ENCODE peak calls at places on chromosomes 3 and 15, in seven cellular contexts. P is GM10248, L is HuH-7, U is DMS153, W is RPMI7951, R is GM04503, O is memory B cell. F is an unnamed sample.

GRCh38 chr3:66039590-66039887 is 821 bp upstream of the MAGI1 start:
- DNase-seq in P (peak), L (peak), U (no peak), W (peak), R (no peak), O (no peak), F (peak)

GRCh38 chr3:150469931-150470740 is 62.0 kb downstream of the TSC22D2 start:
- DNase-seq in P (no peak), L (no peak), U (peak), W (peak), R (no peak), O (no peak), F (no peak)

GRCh38 chr15:64949383-64950141 is 37.9 kb downstream of the ANKDD1A start:
- DNase-seq in P (no peak), L (no peak), U (no peak), W (no peak), R (no peak), O (no peak), F (no peak)

GRCh38 chr3:186790261-186790981 is 7.0 kb downstream of the EIF4A2 start:
- DNase-seq in P (no peak), L (no peak), U (no peak), W (peak), R (no peak), O (no peak), F (peak)

GRCh38 chr15:68330911-68331310 is 53.4 kb downstream of the FEM1B start:
- DNase-seq in P (no peak), L (no peak), U (no peak), W (no peak), R (no peak), O (no peak), F (peak)

GRCh38 chr3:142418926-142419592 is 28.8 kb downstream of the XRN1 start:
- DNase-seq in P (no peak), L (no peak), U (no peak), W (no peak), R (no peak), O (no peak), F (no peak)

GRCh38 chr3:177816667-177817208 is 619.5 kb upstream of the TBL1XR1 start:
- DNase-seq in P (no peak), L (no peak), U (no peak), W (peak), R (no peak), O (no peak), F (no peak)

GRCh38 chr3:145017959-145018358 is 1046.3 kb downstream of the DIPK2A start:
- DNase-seq in P (no peak), L (no peak), U (no peak), W (peak), R (no peak), O (no peak), F (no peak)

GRCh38 chr3:138479355-138479964 is 45.0 kb downstream of the ESYT3 start:
- DNase-seq in P (peak), L (peak), U (peak), W (peak), R (no peak), O (no peak), F (peak)

GRCh38 chr3:195077611-195078540 is 193.1 kb downstream of the XXYLT1 start:
- DNase-seq in P (no peak), L (no peak), U (no peak), W (no peak), R (no peak), O (no peak), F (no peak)

F was measured in endodermal cell.